ENCODE peak calls at places on chromosomes 5 and 9, in six cellular contexts. One of them, this sample, is unnamed.
A peak's percentile ranks its signal among the peaks of the same experiment; 100 is the strongest.

GRCh38 chr9:17422994-17423680 is 155.7 kb upstream of the SH3GL2 start:
- DNase-seq in endothelial cell of umbilical vein: no peak
- DNase-seq in transverse colon: peak; percentile 37
- DNase-seq in sigmoid colon: peak; percentile 81
- DNase-seq in stomach: no peak
- DNase-seq in A549: no peak
- DNase-seq in this sample: no peak

GRCh38 chr5:167699434-167699833 is 592.0 kb upstream of the WWC1 start:
- DNase-seq in endothelial cell of umbilical vein: peak; percentile 27
- DNase-seq in transverse colon: no peak
- DNase-seq in sigmoid colon: no peak
- DNase-seq in stomach: no peak
- DNase-seq in A549: peak; percentile 69
- DNase-seq in this sample: peak; percentile 10

GRCh38 chr9:36625006-36625600 is 52.4 kb downstream of the MELK start:
- DNase-seq in endothelial cell of umbilical vein: peak; percentile 67
- DNase-seq in transverse colon: peak; percentile 8
- DNase-seq in sigmoid colon: peak; percentile 74
- DNase-seq in stomach: no peak
- DNase-seq in A549: peak; percentile 32
- DNase-seq in this sample: no peak

GRCh38 chr5:156914371-156914737 is 48.7 kb downstream of the TIMD4 start:
- DNase-seq in endothelial cell of umbilical vein: no peak
- DNase-seq in transverse colon: no peak
- DNase-seq in sigmoid colon: no peak
- DNase-seq in stomach: no peak
- DNase-seq in A549: no peak
- DNase-seq in this sample: no peak

GRCh38 chr9:124208571-124208970 is 49.2 kb upstream of the NEK6 start:
- DNase-seq in endothelial cell of umbilical vein: no peak
- DNase-seq in transverse colon: no peak
- DNase-seq in sigmoid colon: peak; percentile 39
- DNase-seq in stomach: no peak
- DNase-seq in A549: no peak
- DNase-seq in this sample: no peak

GRCh38 chr5:167576126-167576525 is 715.3 kb upstream of the WWC1 start:
- DNase-seq in endothelial cell of umbilical vein: no peak
- DNase-seq in transverse colon: no peak
- DNase-seq in sigmoid colon: no peak
- DNase-seq in stomach: no peak
- DNase-seq in A549: no peak
- DNase-seq in this sample: no peak

GRCh38 chr9:38432922-38433510 is 8.8 kb upstream of the IGFBPL1 start:
- DNase-seq in endothelial cell of umbilical vein: peak; percentile 37
- DNase-seq in transverse colon: no peak
- DNase-seq in sigmoid colon: no peak
- DNase-seq in stomach: no peak
- DNase-seq in A549: peak; percentile 34
- DNase-seq in this sample: no peak

GRCh38 chr5:102998224-102998623 is 121.7 kb downstream of the GIN1 start:
- DNase-seq in endothelial cell of umbilical vein: no peak
- DNase-seq in transverse colon: no peak
- DNase-seq in sigmoid colon: no peak
- DNase-seq in stomach: no peak
- DNase-seq in A549: no peak
- DNase-seq in this sample: no peak

GRCh38 chr9:98009926-98010325 is 26.8 kb downstream of the ANP32B start:
- DNase-seq in endothelial cell of umbilical vein: peak; percentile 96
- DNase-seq in transverse colon: no peak
- DNase-seq in sigmoid colon: no peak
- DNase-seq in stomach: no peak
- DNase-seq in A549: no peak
- DNase-seq in this sample: no peak

GRCh38 chr5:127097288-127097687 is 24.0 kb upstream of the C5orf63 start:
- DNase-seq in endothelial cell of umbilical vein: no peak
- DNase-seq in transverse colon: no peak
- DNase-seq in sigmoid colon: no peak
- DNase-seq in stomach: no peak
- DNase-seq in A549: no peak
- DNase-seq in this sample: no peak

GRCh38 chr5:446864-447263 is 3.9 kb downstream of the EXOC3 start:
- DNase-seq in endothelial cell of umbilical vein: peak; percentile 32
- DNase-seq in transverse colon: peak; percentile 5
- DNase-seq in sigmoid colon: peak; percentile 46
- DNase-seq in stomach: no peak
- DNase-seq in A549: peak; percentile 72
- DNase-seq in this sample: no peak

GRCh38 chr5:170632985-170633234 is 129.1 kb downstream of the KCNIP1 start:
- DNase-seq in endothelial cell of umbilical vein: no peak
- DNase-seq in transverse colon: peak; percentile 45
- DNase-seq in sigmoid colon: peak; percentile 87
- DNase-seq in stomach: peak; percentile 45
- DNase-seq in A549: no peak
- DNase-seq in this sample: peak; percentile 21

GRCh38 chr5:64839936-64840335 is 71.2 kb downstream of the CWC27 start:
- DNase-seq in endothelial cell of umbilical vein: no peak
- DNase-seq in transverse colon: no peak
- DNase-seq in sigmoid colon: no peak
- DNase-seq in stomach: no peak
- DNase-seq in A549: no peak
- DNase-seq in this sample: no peak
- TF ChIP-seq POLR2A in endothelial cell of umbilical vein: no peak
- TF ChIP-seq POLR2A in transverse colon: no peak
- TF ChIP-seq POLR2A in sigmoid colon: no peak
- TF ChIP-seq POLR2A in stomach: no peak
- TF ChIP-seq POLR2A in A549: no peak
- TF ChIP-seq POLR2A in this sample: no peak

GRCh38 chr9:76916231-76916630 is 10.3 kb upstream of the PRUNE2 start:
- DNase-seq in endothelial cell of umbilical vein: no peak
- DNase-seq in transverse colon: no peak
- DNase-seq in sigmoid colon: no peak
- DNase-seq in stomach: no peak
- DNase-seq in A549: no peak
- DNase-seq in this sample: no peak

GRCh38 chr9:76912631-76913275 is 6.8 kb upstream of the PRUNE2 start:
- DNase-seq in endothelial cell of umbilical vein: no peak
- DNase-seq in transverse colon: no peak
- DNase-seq in sigmoid colon: no peak
- DNase-seq in stomach: no peak
- DNase-seq in A549: no peak
- DNase-seq in this sample: no peak

GRCh38 chr9:76913467-76913866 is 7.6 kb upstream of the PRUNE2 start:
- DNase-seq in endothelial cell of umbilical vein: no peak
- DNase-seq in transverse colon: no peak
- DNase-seq in sigmoid colon: no peak
- DNase-seq in stomach: no peak
- DNase-seq in A549: no peak
- DNase-seq in this sample: no peak

GRCh38 chr9:76910861-76911260 is 4.9 kb upstream of the PRUNE2 start:
- DNase-seq in endothelial cell of umbilical vein: no peak
- DNase-seq in transverse colon: no peak
- DNase-seq in sigmoid colon: no peak
- DNase-seq in stomach: no peak
- DNase-seq in A549: no peak
- DNase-seq in this sample: no peak

GRCh38 chr9:76911971-76912370 is 6.1 kb upstream of the PRUNE2 start:
- DNase-seq in endothelial cell of umbilical vein: no peak
- DNase-seq in transverse colon: no peak
- DNase-seq in sigmoid colon: no peak
- DNase-seq in stomach: no peak
- DNase-seq in A549: no peak
- DNase-seq in this sample: no peak
- TF ChIP-seq CTCF in endothelial cell of umbilical vein: no peak
- TF ChIP-seq CTCF in transverse colon: no peak
- TF ChIP-seq CTCF in sigmoid colon: no peak
- TF ChIP-seq CTCF in stomach: no peak
- TF ChIP-seq CTCF in A549: no peak
- TF ChIP-seq CTCF in this sample: no peak

DNA sequence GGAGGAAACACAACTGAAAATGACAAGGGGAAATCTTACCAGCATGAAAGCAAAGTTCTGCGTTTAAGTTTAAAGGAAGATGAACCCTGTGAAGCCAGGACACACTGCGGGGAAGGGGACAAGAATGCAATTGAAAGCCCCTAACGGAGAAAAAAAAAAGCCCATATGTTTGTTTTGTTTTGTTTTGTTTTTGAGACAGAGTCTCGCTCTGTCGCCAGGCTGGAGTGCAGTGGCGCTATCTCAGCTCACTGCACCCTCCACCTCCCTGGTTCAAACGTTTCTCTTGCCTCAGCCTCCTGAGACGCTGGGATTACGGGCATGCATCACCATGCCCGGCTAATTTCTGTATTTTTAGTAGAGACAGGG is 2.9 kb downstream of the STK10 start:
- DNase-seq in endothelial cell of umbilical vein: no peak
- DNase-seq in transverse colon: no peak
- DNase-seq in sigmoid colon: no peak
- DNase-seq in stomach: no peak
- DNase-seq in A549: no peak
- DNase-seq in this sample: no peak
- H3K4me3 ChIP-seq in endothelial cell of umbilical vein: no peak overlapping the region
- H3K4me3 ChIP-seq in transverse colon: peak overlapping the region; percentile 86
- H3K4me3 ChIP-seq in sigmoid colon: no peak overlapping the region
- H3K4me3 ChIP-seq in stomach: peak overlapping the region; percentile 7
- H3K4me3 ChIP-seq in A549: no peak overlapping the region
- H3K4me3 ChIP-seq in this sample: no peak overlapping the region

GRCh38 chr5:177516601-177517568 is at the start of gene DDX41:
- DNase-seq in endothelial cell of umbilical vein: peak; percentile 100
- DNase-seq in transverse colon: peak; percentile 98
- DNase-seq in sigmoid colon: peak; percentile 99
- DNase-seq in stomach: peak; percentile 97
- DNase-seq in A549: peak; percentile 98
- DNase-seq in this sample: peak; percentile 98
- TF ChIP-seq POLR2A in endothelial cell of umbilical vein: no peak
- TF ChIP-seq POLR2A in transverse colon: peak; percentile 62
- TF ChIP-seq POLR2A in sigmoid colon: no peak
- TF ChIP-seq POLR2A in stomach: no peak
- TF ChIP-seq POLR2A in A549: peak; percentile 79
- TF ChIP-seq POLR2A in this sample: peak; percentile 28

DNA sequence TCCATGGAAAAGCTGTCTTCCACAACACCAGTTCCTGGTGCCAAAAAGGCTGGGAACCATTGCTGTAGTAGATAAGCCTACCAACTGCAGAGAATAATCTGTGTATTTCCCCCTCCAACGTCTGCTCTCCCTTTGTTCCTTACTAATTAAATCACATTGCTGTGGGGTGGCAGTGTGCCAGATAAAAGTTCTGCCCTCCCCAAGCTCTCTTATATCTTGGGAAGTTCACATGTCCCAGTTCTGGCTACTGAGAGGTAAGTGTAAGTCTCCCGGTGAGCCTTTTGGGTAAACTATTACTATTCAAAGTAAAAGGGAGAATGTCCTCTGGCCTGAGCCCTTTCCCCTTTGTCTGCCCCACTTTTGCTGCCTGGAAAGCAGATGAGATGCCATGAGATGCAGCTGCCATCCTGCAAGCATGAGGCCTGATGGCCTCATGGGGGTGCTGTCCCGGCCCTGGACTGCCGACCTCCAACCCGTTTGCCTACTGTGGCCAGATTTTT is 14.7 kb downstream of the ENC1 start:
- DNase-seq in endothelial cell of umbilical vein: peak; percentile 49
- DNase-seq in transverse colon: no peak
- DNase-seq in sigmoid colon: no peak
- DNase-seq in stomach: peak; percentile 52
- DNase-seq in A549: no peak
- DNase-seq in this sample: no peak
- TF ChIP-seq CTCF in endothelial cell of umbilical vein: peak; percentile 18
- TF ChIP-seq CTCF in transverse colon: no peak
- TF ChIP-seq CTCF in sigmoid colon: no peak
- TF ChIP-seq CTCF in stomach: no peak
- TF ChIP-seq CTCF in A549: no peak
- TF ChIP-seq CTCF in this sample: no peak

DNA sequence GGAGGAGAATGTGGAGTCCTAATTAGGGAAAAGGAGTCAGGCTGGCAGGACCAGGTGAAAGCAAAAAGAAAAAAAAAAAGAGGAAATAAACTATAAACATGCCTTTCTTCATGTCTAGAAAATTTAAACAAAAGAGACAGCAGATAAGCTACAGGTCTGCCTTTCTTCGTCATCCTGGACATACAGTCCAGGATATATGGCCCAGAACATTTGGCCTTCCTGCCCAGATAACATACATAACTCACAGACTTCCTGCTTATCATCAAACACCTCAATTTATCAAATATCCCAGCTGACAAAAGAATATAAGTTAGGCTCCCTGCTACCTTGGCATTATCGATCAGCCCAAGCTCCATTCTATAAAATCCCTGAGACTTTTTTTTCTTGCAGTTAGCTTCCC is 11.2 kb downstream of the BTNL8 start:
- DNase-seq in endothelial cell of umbilical vein: no peak
- DNase-seq in transverse colon: no peak
- DNase-seq in sigmoid colon: no peak
- DNase-seq in stomach: no peak
- DNase-seq in A549: no peak
- DNase-seq in this sample: no peak
- H3K4me3 ChIP-seq in endothelial cell of umbilical vein: no peak overlapping the region
- H3K4me3 ChIP-seq in transverse colon: no peak overlapping the region
- H3K4me3 ChIP-seq in sigmoid colon: no peak overlapping the region
- H3K4me3 ChIP-seq in stomach: no peak overlapping the region
- H3K4me3 ChIP-seq in A549: no peak overlapping the region
- H3K4me3 ChIP-seq in this sample: no peak overlapping the region

GRCh38 chr5:116575635-116576042 is 1.0 kb upstream of the SEMA6A start:
- DNase-seq in endothelial cell of umbilical vein: peak; percentile 48
- DNase-seq in transverse colon: peak; percentile 29
- DNase-seq in sigmoid colon: no peak
- DNase-seq in stomach: no peak
- DNase-seq in A549: no peak
- DNase-seq in this sample: peak; percentile 22

GRCh38 chr5:116573279-116573616 is 1.4 kb downstream of the SEMA6A start:
- DNase-seq in endothelial cell of umbilical vein: peak; percentile 18
- DNase-seq in transverse colon: peak; percentile 50
- DNase-seq in sigmoid colon: peak; percentile 71
- DNase-seq in stomach: peak; percentile 36
- DNase-seq in A549: peak; percentile 9
- DNase-seq in this sample: peak; percentile 7

GRCh38 chr5:116573617-116574431 is 799 bp downstream of the SEMA6A start:
- DNase-seq in endothelial cell of umbilical vein: peak; percentile 17
- DNase-seq in transverse colon: peak; percentile 27
- DNase-seq in sigmoid colon: no peak
- DNase-seq in stomach: no peak
- DNase-seq in A549: peak; percentile 8
- DNase-seq in this sample: peak; percentile 7

GRCh38 chr5:116576043-116576713 is 1.6 kb upstream of the SEMA6A start:
- DNase-seq in endothelial cell of umbilical vein: peak; percentile 72
- DNase-seq in transverse colon: peak; percentile 71
- DNase-seq in sigmoid colon: peak; percentile 80
- DNase-seq in stomach: peak; percentile 55
- DNase-seq in A549: peak; percentile 67
- DNase-seq in this sample: peak; percentile 16

GRCh38 chr5:116574682-116575634 is at the start of gene SEMA6A:
- DNase-seq in endothelial cell of umbilical vein: peak; percentile 91
- DNase-seq in transverse colon: peak; percentile 96
- DNase-seq in sigmoid colon: peak; percentile 97
- DNase-seq in stomach: peak; percentile 90
- DNase-seq in A549: peak; percentile 55
- DNase-seq in this sample: peak; percentile 76
- TF ChIP-seq POLR2A in endothelial cell of umbilical vein: no peak
- TF ChIP-seq POLR2A in transverse colon: peak; percentile 85
- TF ChIP-seq POLR2A in sigmoid colon: peak; percentile 80
- TF ChIP-seq POLR2A in stomach: no peak
- TF ChIP-seq POLR2A in A549: no peak
- TF ChIP-seq POLR2A in this sample: peak; percentile 31

GRCh38 chr9:14433841-14434511 is 120.0 kb upstream of the NFIB start:
- DNase-seq in endothelial cell of umbilical vein: no peak
- DNase-seq in transverse colon: no peak
- DNase-seq in sigmoid colon: no peak
- DNase-seq in stomach: no peak
- DNase-seq in A549: peak; percentile 15
- DNase-seq in this sample: no peak
- TF ChIP-seq CTCF in endothelial cell of umbilical vein: peak; percentile 12
- TF ChIP-seq CTCF in transverse colon: no peak
- TF ChIP-seq CTCF in sigmoid colon: peak; percentile 34
- TF ChIP-seq CTCF in stomach: peak; percentile 16
- TF ChIP-seq CTCF in A549: peak; percentile 62
- TF ChIP-seq CTCF in this sample: peak; percentile 31

GRCh38 chr5:139381837-139382361 is 1.2 kb downstream of the SLC23A1 start:
- DNase-seq in endothelial cell of umbilical vein: no peak
- DNase-seq in transverse colon: no peak
- DNase-seq in sigmoid colon: peak; percentile 49
- DNase-seq in stomach: no peak
- DNase-seq in A549: no peak
- DNase-seq in this sample: no peak
- H3K4me3 ChIP-seq in endothelial cell of umbilical vein: no peak overlapping the region
- H3K4me3 ChIP-seq in transverse colon: no peak overlapping the region
- H3K4me3 ChIP-seq in sigmoid colon: no peak overlapping the region
- H3K4me3 ChIP-seq in stomach: no peak overlapping the region
- H3K4me3 ChIP-seq in A549: no peak overlapping the region
- H3K4me3 ChIP-seq in this sample: no peak overlapping the region